ENCODE peak calls at places on chromosome 9, in six cellular contexts. I is right cardiac atrium, S is iPS-NIHi11, Z is kidney, T is mesothelial cell of epicardium, V is neuronal stem cell. P is an unnamed sample.
A peak's percentile ranks its signal among the peaks of the same experiment; 100 is the strongest.

GRCh38 chr9:121182437-121182836 is 19.2 kb downstream of the RAB14 start:
- DNase-seq in I (no peak), S (no peak), Z (no peak), T (no peak), V (no peak), P (no peak)

GRCh38 chr9:93297659-93298497 is 113.9 kb downstream of the WNK2 start:
- DNase-seq in I (peak; percentile 49), S (peak; percentile 72), Z (peak; percentile 65), T (no peak), V (no peak), P (peak; percentile 53)

GRCh38 chr9:91547076-91547475 is 123.4 kb upstream of the NFIL3 start:
- DNase-seq in I (no peak), S (no peak), Z (no peak), T (no peak), V (no peak), P (no peak)

GRCh38 chr9:93633492-93634221 is 57.3 kb downstream of the PHF2 start:
- DNase-seq in I (peak; percentile 37), S (no peak), Z (no peak), T (no peak), V (no peak), P (peak; percentile 42)

GRCh38 chr9:98971168-98971914 is 27.6 kb downstream of the COL15A1 start:
- DNase-seq in I (peak; percentile 73), S (peak; percentile 44), Z (no peak), T (no peak), V (peak; percentile 26), P (peak; percentile 94)

GRCh38 chr9:107249131-107249533 is 33.9 kb upstream of the RAD23B start:
- DNase-seq in I (no peak), S (peak; percentile 19), Z (no peak), T (no peak), V (no peak), P (peak; percentile 96)

GRCh38 chr9:96014078-96014477 is 138.6 kb downstream of the ERCC6L2 start:
- DNase-seq in I (no peak), S (no peak), Z (no peak), T (no peak), V (no peak), P (no peak)

GRCh38 chr9:115115117-115115880 is 2.7 kb downstream of the TNC start:
- DNase-seq in I (no peak), S (no peak), Z (no peak), T (no peak), V (no peak), P (no peak)

GRCh38 chr9:20373263-20373662 is 249.0 kb downstream of the MLLT3 start:
- DNase-seq in I (no peak), S (no peak), Z (no peak), T (no peak), V (no peak), P (no peak)

P was measured in islet precursor cell.